ENCODE peak calls at places on chromosome 5, in ten cellular contexts. Z is thoracic aorta, S is left ventricle myocardium inferior, O is heart right ventricle, W is coronary artery, M is dorsolateral prefrontal cortex, J is Panc1, T is RWPE1, F is fibroblast of lung, A is brain microvascular endothelial cell. R is an unnamed sample.

GRCh38 chr5:106195679-106196078 is 1475.1 kb downstream of the EFNA5 start:
- DNase-seq in S (no peak), M (no peak), J (no peak), W (no peak), Z (no peak), F (no peak), T (no peak), A (no peak), O (no peak), R (no peak)

GRCh38 chr5:137629646-137630045 is 106.2 kb downstream of the KLHL3 start:
- DNase-seq in F (peak), Z (no peak), J (peak), O (no peak), A (peak), T (peak), M (peak), W (no peak), S (no peak), R (no peak)

GRCh38 chr5:143259254-143259605 is 144.3 kb downstream of the NR3C1 start:
- DNase-seq in W (no peak), Z (no peak), J (no peak), F (no peak), M (no peak), T (no peak), S (no peak), A (no peak), O (no peak), R (no peak)

GRCh38 chr5:168670881-168671575 is 91.9 kb upstream of the PANK3 start:
- DNase-seq in F (no peak), J (no peak), A (no peak), S (no peak), O (no peak), W (no peak), T (no peak), Z (no peak), M (no peak), R (no peak)

GRCh38 chr5:84603557-84604185 is 219.0 kb upstream of the EDIL3 start:
- DNase-seq in J (no peak), Z (no peak), F (peak), O (no peak), T (no peak), S (peak), A (peak), W (no peak), M (no peak), R (no peak)

GRCh38 chr5:141753971-141754713 is 72.1 kb upstream of the ARAP3 start:
- DNase-seq in S (no peak), T (peak), J (no peak), A (no peak), Z (no peak), O (no peak), W (no peak), M (no peak), F (peak), R (no peak)

GRCh38 chr5:158952951-158953350 is 146.8 kb downstream of the EBF1 start:
- DNase-seq in Z (no peak), F (no peak), O (no peak), M (no peak), J (no peak), W (no peak), T (no peak), S (no peak), A (no peak), R (no peak)

GRCh38 chr5:3191585-3191984 is 404.0 kb upstream of the IRX1 start:
- DNase-seq in Z (no peak), T (no peak), J (no peak), S (no peak), O (no peak), W (no peak), M (no peak), F (no peak), A (no peak), R (no peak)

GRCh38 chr5:81080809-81081460 is 120.8 kb downstream of the RASGRF2 start:
- DNase-seq in T (no peak), Z (no peak), O (no peak), S (no peak), J (no peak), F (no peak), W (no peak), A (no peak), M (no peak), R (no peak)

GRCh38 chr5:132070460-132071337 is 2.9 kb upstream of the CSF2 start:
- DNase-seq in J (no peak), T (no peak), O (no peak), S (no peak), M (no peak), A (peak), Z (no peak), W (no peak), F (peak), R (no peak)

GRCh38 chr5:61821561-61821960 is 484.4 kb upstream of the KIF2A start:
- DNase-seq in O (no peak), S (no peak), M (no peak), T (no peak), A (no peak), Z (no peak), W (no peak), J (no peak), F (peak), R (no peak)

GRCh38 chr5:176619203-176619568 is 9.2 kb upstream of the GPRIN1 start:
- DNase-seq in Z (no peak), S (peak), F (peak), W (no peak), J (no peak), O (peak), T (peak), A (peak), M (peak), R (peak)

GRCh38 chr5:127088226-127088625 is 14.9 kb upstream of the C5orf63 start:
- DNase-seq in A (peak), W (no peak), J (no peak), M (no peak), F (peak), S (no peak), Z (no peak), T (peak), O (no peak), R (no peak)

GRCh38 chr5:59380350-59380951 is 513.1 kb downstream of the PDE4D start:
- DNase-seq in J (peak), O (no peak), F (peak), S (no peak), M (no peak), W (no peak), Z (no peak), T (peak), A (peak), R (no peak)

GRCh38 chr5:38258319-38259061 is at the start of gene EGFLAM:
- DNase-seq in O (peak), A (no peak), W (no peak), J (no peak), F (peak), M (no peak), T (peak), Z (no peak), S (peak), R (peak)

GRCh38 chr5:126998201-126998631 is 32.1 kb downstream of the MARCHF3 start:
- DNase-seq in S (no peak), Z (no peak), A (no peak), O (no peak), W (no peak), M (peak), F (peak), T (no peak), J (no peak), R (no peak)

GRCh38 chr5:54904425-54904824 is 81.0 kb downstream of the ESM1 start:
- DNase-seq in A (peak), J (no peak), S (no peak), Z (no peak), F (peak), O (no peak), M (no peak), W (no peak), T (peak), R (no peak)

GRCh38 chr5:181234455-181235306 is 9.0 kb downstream of the RACK1 start:
- DNase-seq in A (no peak), W (no peak), J (no peak), S (no peak), T (no peak), Z (no peak), O (no peak), M (no peak), F (no peak), R (no peak)

GRCh38 chr5:5886812-5887486 is 464.5 kb downstream of the ICE1 start:
- DNase-seq in M (no peak), S (no peak), F (no peak), T (peak), W (no peak), A (no peak), Z (no peak), J (no peak), O (peak), R (no peak)

GRCh38 chr5:53934126-53934856 is 373.9 kb downstream of the NDUFS4 start:
- DNase-seq in O (no peak), W (no peak), A (peak), Z (no peak), S (no peak), T (no peak), J (no peak), M (no peak), F (peak), R (no peak)

GRCh38 chr5:176535101-176535654 is 2.0 kb downstream of the RNF44 start:
- DNase-seq in W (no peak), Z (no peak), M (no peak), A (no peak), J (no peak), F (peak), T (no peak), S (no peak), O (no peak), R (no peak)

GRCh38 chr5:35159370-35159742 is 70.9 kb downstream of the PRLR start:
- DNase-seq in J (no peak), O (no peak), Z (no peak), M (no peak), T (no peak), A (peak), S (no peak), W (no peak), F (no peak), R (no peak)

GRCh38 chr5:96919754-96920197 is 16.1 kb upstream of the LNPEP start:
- DNase-seq in A (no peak), F (no peak), S (no peak), Z (no peak), J (no peak), O (no peak), T (no peak), M (no peak), W (no peak), R (no peak)

GRCh38 chr5:947626-948471 is 55.2 kb downstream of the TRIP13 start:
- DNase-seq in Z (no peak), J (no peak), W (peak), M (no peak), S (no peak), T (no peak), O (no peak), F (no peak), A (no peak), R (no peak)

GRCh38 chr5:951940-952596 is 56.5 kb upstream of the NKD2 start:
- DNase-seq in O (no peak), M (no peak), A (no peak), Z (no peak), J (no peak), F (no peak), W (no peak), T (no peak), S (no peak), R (no peak)

GRCh38 chr5:948472-949274 is 56.0 kb downstream of the TRIP13 start:
- DNase-seq in T (no peak), W (peak), O (no peak), F (no peak), S (no peak), Z (no peak), J (no peak), M (no peak), A (no peak), R (no peak)

GRCh38 chr5:949275-949543 is 56.5 kb downstream of the TRIP13 start:
- DNase-seq in M (no peak), A (no peak), T (no peak), F (no peak), W (no peak), Z (no peak), S (no peak), J (no peak), O (no peak), R (no peak)

GRCh38 chr5:949815-950560 is 57.3 kb downstream of the TRIP13 start:
- DNase-seq in S (no peak), M (no peak), F (no peak), Z (no peak), T (no peak), O (no peak), A (no peak), W (no peak), J (no peak), R (no peak)
- H3K27ac ChIP-seq in S (no peak), M (no peak), F (no peak), Z (no peak), T (no peak), O (no peak), A (no peak), W (no peak), J (no peak), R (no peak)

GRCh38 chr5:25095261-25095660 is 450.5 kb upstream of the CDH10 start:
- DNase-seq in F (no peak), Z (no peak), T (no peak), M (no peak), S (no peak), W (no peak), O (no peak), A (no peak), J (no peak), R (no peak)

GRCh38 chr5:25094219-25094618 is 449.4 kb upstream of the CDH10 start:
- DNase-seq in Z (no peak), J (no peak), S (no peak), T (no peak), W (no peak), F (no peak), M (no peak), A (no peak), O (no peak), R (no peak)

GRCh38 chr5:25090818-25091217 is 446.0 kb upstream of the CDH10 start:
- DNase-seq in Z (no peak), O (no peak), M (no peak), S (no peak), J (no peak), T (no peak), W (no peak), F (peak), A (no peak), R (no peak)

GRCh38 chr5:25091917-25092316 is 447.1 kb upstream of the CDH10 start:
- DNase-seq in J (no peak), S (no peak), F (peak), O (no peak), W (no peak), T (peak), M (no peak), A (no peak), Z (no peak), R (no peak)

GRCh38 chr5:25090275-25090674 is 445.5 kb upstream of the CDH10 start:
- DNase-seq in M (no peak), A (no peak), O (no peak), W (no peak), T (no peak), Z (no peak), S (no peak), F (no peak), J (no peak), R (no peak)
- H3K27ac ChIP-seq in M (no peak), A (no peak), O (no peak), W (no peak), T (no peak), Z (no peak), S (no peak), F (no peak), J (no peak), R (no peak)

DNA sequence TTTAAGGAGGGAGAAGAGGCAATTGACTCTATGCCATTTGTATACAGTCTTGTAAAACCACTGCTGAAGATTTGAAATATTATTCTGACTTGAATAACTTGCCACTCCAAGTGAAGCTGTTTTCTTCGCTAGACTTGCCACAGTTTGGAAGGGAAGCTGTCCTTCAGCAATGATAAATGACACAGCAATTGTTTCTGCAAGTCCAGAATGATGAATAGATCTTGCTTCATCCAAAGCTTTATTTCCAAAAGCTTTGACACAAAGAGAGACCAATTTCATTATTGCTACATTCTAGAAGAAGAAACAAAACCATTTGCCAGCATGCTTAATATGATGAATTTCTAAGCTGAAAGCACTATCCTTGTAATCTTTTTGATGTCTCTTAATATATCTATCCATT is 73.7 kb downstream of the ZNF366 start:
- DNase-seq in M (no peak), A (no peak), O (no peak), Z (no peak), T (no peak), J (no peak), F (peak), S (no peak), W (no peak), R (no peak)
- H3K27ac ChIP-seq in M (no peak), A (no peak), O (no peak), Z (peak), T (no peak), J (no peak), F (no peak), S (peak), W (peak), R (no peak)

GRCh38 chr5:150624334-150625163 is 15.9 kb upstream of the SYNPO start:
- DNase-seq in Z (no peak), T (peak), S (peak), M (peak), W (no peak), O (peak), F (no peak), J (no peak), A (no peak), R (peak)

GRCh38 chr5:150623878-150624216 is 16.6 kb upstream of the SYNPO start:
- DNase-seq in M (no peak), W (no peak), Z (no peak), O (no peak), A (no peak), S (no peak), J (no peak), F (no peak), T (no peak), R (no peak)

GRCh38 chr5:150625831-150626746 is 14.4 kb upstream of the SYNPO start:
- DNase-seq in T (no peak), S (no peak), A (no peak), O (no peak), W (no peak), F (no peak), M (no peak), J (no peak), Z (no peak), R (no peak)

GRCh38 chr5:150626853-150627276 is 13.6 kb upstream of the SYNPO start:
- DNase-seq in T (no peak), O (peak), F (peak), Z (no peak), S (peak), W (no peak), J (no peak), M (no peak), A (no peak), R (peak)

GRCh38 chr5:150625164-150625535 is 15.3 kb upstream of the SYNPO start:
- DNase-seq in Z (no peak), J (no peak), S (peak), W (no peak), M (peak), O (peak), T (no peak), F (no peak), A (no peak), R (no peak)
- H3K27ac ChIP-seq in Z (peak), J (peak), S (peak), W (peak), M (peak), O (peak), T (no peak), F (no peak), A (no peak), R (peak)

GRCh38 chr5:112163435-112163834 is 255.6 kb downstream of the EPB41L4A start:
- DNase-seq in S (no peak), F (no peak), M (no peak), O (no peak), Z (no peak), J (no peak), A (no peak), T (no peak), W (no peak), R (no peak)
- H3K27ac ChIP-seq in S (peak), F (no peak), M (no peak), O (no peak), Z (no peak), J (no peak), A (no peak), T (no peak), W (no peak), R (no peak)

GRCh38 chr5:139678751-139679750 is 30.9 kb downstream of the CXXC5 start:
- DNase-seq in O (no peak), A (no peak), F (peak), M (peak), W (no peak), Z (no peak), J (no peak), S (no peak), T (no peak), R (peak)
- H3K27ac ChIP-seq in O (peak), A (no peak), F (no peak), M (peak), W (peak), Z (no peak), J (peak), S (peak), T (no peak), R (peak)

DNA sequence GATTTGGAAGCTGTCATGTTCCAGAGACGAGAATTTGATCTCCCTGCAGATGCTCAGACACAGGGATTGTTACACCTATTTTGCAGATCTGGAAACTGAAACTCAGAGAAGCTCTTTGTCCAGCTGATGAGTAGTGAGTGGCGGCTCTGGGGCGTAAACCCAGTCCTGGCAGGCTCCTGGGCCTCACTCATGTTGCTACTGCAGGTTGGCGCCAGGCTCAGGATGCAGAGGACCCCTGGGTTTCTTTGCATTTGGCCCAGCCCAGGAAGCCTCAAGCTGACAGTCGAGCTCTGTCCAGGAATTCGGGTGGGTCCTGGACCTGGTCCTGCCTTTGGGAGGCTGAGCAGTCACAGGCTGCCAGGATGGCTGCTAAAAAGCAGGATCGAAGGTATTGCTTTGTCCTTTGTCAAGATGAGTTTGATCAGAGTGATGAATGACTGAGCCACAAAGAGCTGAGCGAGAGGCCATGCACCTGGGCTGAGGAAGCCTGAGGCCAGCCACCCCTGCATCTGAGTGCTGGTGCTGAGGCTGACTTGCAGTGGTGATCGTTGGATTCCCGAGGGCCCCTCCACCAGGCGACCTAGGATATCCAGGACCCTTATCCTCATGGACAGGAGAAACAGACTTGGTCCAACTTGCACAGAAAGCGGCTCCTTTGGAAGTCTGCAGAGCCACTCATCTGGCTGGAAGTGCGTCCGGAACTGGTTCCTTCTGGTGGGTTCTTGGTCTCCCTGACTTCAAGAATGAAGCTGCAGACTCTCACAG is 8.3 kb upstream of the RNF130 start:
- DNase-seq in J (no peak), O (no peak), Z (no peak), T (no peak), A (no peak), M (no peak), S (no peak), F (no peak), W (no peak), R (no peak)
- H3K27ac ChIP-seq in J (no peak), O (no peak), Z (no peak), T (no peak), A (no peak), M (no peak), S (no peak), F (no peak), W (no peak), R (no peak)

GRCh38 chr5:157767674-157768073 is 24.2 kb downstream of the LSM11 start:
- DNase-seq in F (no peak), J (no peak), M (no peak), T (no peak), A (no peak), Z (no peak), W (no peak), S (no peak), O (no peak), R (no peak)

GRCh38 chr5:157766441-157766840 is 22.9 kb downstream of the LSM11 start:
- DNase-seq in A (no peak), T (no peak), S (no peak), M (no peak), J (no peak), O (no peak), Z (no peak), W (no peak), F (no peak), R (no peak)

GRCh38 chr5:157756122-157756521 is 12.6 kb downstream of the LSM11 start:
- DNase-seq in J (no peak), Z (no peak), W (no peak), F (no peak), T (no peak), M (no peak), A (no peak), O (no peak), S (no peak), R (no peak)

GRCh38 chr5:157758706-157759105 is 15.2 kb downstream of the LSM11 start:
- DNase-seq in O (no peak), W (no peak), A (no peak), J (no peak), Z (no peak), F (no peak), T (no peak), S (no peak), M (no peak), R (no peak)

GRCh38 chr5:157761690-157762611 is 18.4 kb downstream of the LSM11 start:
- DNase-seq in T (peak), A (peak), O (no peak), M (peak), Z (no peak), J (peak), F (peak), W (no peak), S (no peak), R (no peak)
- H3K27ac ChIP-seq in T (no peak), A (no peak), O (no peak), M (no peak), Z (no peak), J (no peak), F (no peak), W (no peak), S (no peak), R (no peak)

DNA sequence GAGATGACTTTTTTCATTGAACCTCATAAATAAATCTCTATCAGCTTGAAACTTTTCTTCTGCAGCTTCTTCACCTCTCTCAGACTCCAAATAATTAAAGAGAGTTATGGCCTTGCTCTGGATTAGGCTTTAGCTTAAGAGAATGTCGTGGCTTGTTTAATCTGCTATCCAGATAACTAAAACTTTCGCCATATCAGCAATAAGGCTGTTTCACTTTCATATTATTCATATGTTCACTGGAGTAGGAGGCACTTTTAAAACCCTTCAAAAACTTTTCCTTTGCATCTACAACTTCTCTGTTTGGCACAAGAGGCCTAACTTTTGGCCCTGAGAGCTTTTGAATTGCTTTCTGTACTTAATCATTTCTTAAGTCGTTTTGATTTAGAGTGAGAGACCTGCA is 386.9 kb upstream of the FAM174A start:
- DNase-seq in A (no peak), J (no peak), W (no peak), Z (no peak), F (no peak), S (no peak), M (no peak), O (no peak), T (no peak), R (no peak)
- H3K27ac ChIP-seq in A (no peak), J (no peak), W (no peak), Z (no peak), F (no peak), S (no peak), M (no peak), O (no peak), T (no peak), R (no peak)